ENCODE peak calls at places on chromosome 5, in ten cellular contexts. S is ovary, V is GM12891, D is HepG2, C is uterus, B is H54, T is tibial nerve, J is transverse colon, U is HCT116, W is heart left ventricle. H is an unnamed sample.

GRCh38 chr5:20556364-20556763 is 568.4 kb upstream of the CDH18 start:
- DNase-seq in J (no peak), T (no peak), D (no peak), C (no peak), U (no peak), W (no peak), B (no peak), V (no peak), S (no peak), H (no peak)

GRCh38 chr5:53507013-53507412 is 26.6 kb downstream of the FST start:
- DNase-seq in S (no peak), B (no peak), C (no peak), D (no peak), V (no peak), U (no peak), T (no peak), W (no peak), J (no peak), H (no peak)

GRCh38 chr5:102664946-102665345 is 90.2 kb upstream of the PAM start:
- DNase-seq in S (no peak), C (no peak), T (no peak), U (no peak), V (no peak), J (no peak), D (no peak), W (no peak), B (no peak), H (no peak)

GRCh38 chr5:171308453-171309275 is at the start of gene TLX3:
- DNase-seq in T (no peak), W (no peak), J (no peak), V (no peak), U (peak), B (no peak), D (no peak), C (no peak), S (no peak), H (no peak)

GRCh38 chr5:151288180-151288579 is 15.4 kb downstream of the SLC36A3 start:
- DNase-seq in C (no peak), W (no peak), B (no peak), V (no peak), J (no peak), D (peak), T (no peak), U (peak), S (no peak), H (no peak)

GRCh38 chr5:169350016-169350415 is 49.1 kb upstream of the SLIT3 start:
- DNase-seq in W (no peak), T (no peak), B (peak), D (no peak), C (no peak), V (no peak), S (no peak), J (no peak), U (no peak), H (no peak)

GRCh38 chr5:180915924-180916323 is 17.0 kb downstream of the BTNL8 start:
- DNase-seq in J (no peak), U (no peak), B (no peak), V (no peak), C (no peak), D (no peak), W (no peak), S (no peak), T (no peak), H (no peak)

GRCh38 chr5:43409809-43410271 is 2.4 kb downstream of the CCL28 start:
- DNase-seq in S (no peak), J (peak), B (no peak), D (no peak), T (no peak), W (no peak), V (no peak), C (no peak), U (no peak), H (no peak)

GRCh38 chr5:72170101-72170500 is 62.8 kb downstream of the MAP1B start:
- DNase-seq in S (no peak), C (no peak), B (no peak), J (no peak), D (no peak), W (no peak), V (no peak), T (no peak), U (no peak), H (no peak)

GRCh38 chr5:96633820-96634219 is 28.4 kb upstream of the CAST start:
- DNase-seq in W (no peak), J (no peak), D (no peak), U (no peak), C (no peak), T (no peak), S (no peak), V (no peak), B (no peak), H (no peak)

GRCh38 chr5:79772651-79773050 is 83.0 kb downstream of the CMYA5 start:
- DNase-seq in C (no peak), V (no peak), B (no peak), U (no peak), W (no peak), T (no peak), S (no peak), J (no peak), D (no peak), H (no peak)

GRCh38 chr5:22649076-22649475 is 204.1 kb downstream of the CDH12 start:
- DNase-seq in C (no peak), B (no peak), V (no peak), S (no peak), D (no peak), T (no peak), W (no peak), U (no peak), J (no peak), H (no peak)

GRCh38 chr5:52007230-52007858 is 624.1 kb downstream of the ISL1 start:
- DNase-seq in J (no peak), S (no peak), T (no peak), U (peak), C (no peak), D (peak), V (no peak), W (no peak), B (peak), H (no peak)

GRCh38 chr5:32023816-32024215 is 150.3 kb downstream of the GOLPH3 start:
- DNase-seq in T (no peak), B (no peak), V (no peak), J (no peak), W (no peak), D (no peak), U (no peak), S (no peak), C (no peak), H (no peak)

GRCh38 chr5:132981288-132981687 is 17.9 kb upstream of the AFF4 start:
- DNase-seq in W (no peak), U (no peak), V (no peak), T (no peak), C (no peak), J (no peak), B (no peak), S (no peak), D (no peak), H (no peak)

GRCh38 chr5:98105651-98106050 is 667.8 kb upstream of the RGMB start:
- DNase-seq in C (no peak), D (no peak), J (no peak), W (no peak), V (no peak), B (no peak), U (no peak), S (no peak), T (no peak), H (no peak)

GRCh38 chr5:31722111-31722510 is 83.2 kb downstream of the PDZD2 start:
- DNase-seq in U (no peak), S (no peak), W (no peak), B (no peak), C (no peak), D (no peak), T (no peak), V (no peak), J (no peak), H (no peak)

GRCh38 chr5:155954739-155955445 is 372.1 kb upstream of the SGCD start:
- DNase-seq in T (no peak), J (no peak), C (no peak), W (no peak), S (no peak), B (no peak), V (no peak), D (no peak), U (no peak), H (no peak)

GRCh38 chr5:17081142-17081541 is 136.3 kb upstream of the BASP1 start:
- DNase-seq in J (no peak), W (no peak), D (no peak), C (no peak), S (no peak), V (no peak), U (no peak), B (no peak), T (no peak), H (no peak)

GRCh38 chr5:173964491-173964890 is 24.5 kb upstream of the C5orf47 start:
- DNase-seq in C (no peak), J (no peak), T (no peak), S (no peak), B (no peak), D (no peak), V (no peak), U (no peak), W (no peak), H (no peak)

GRCh38 chr5:72417333-72418062 is 89.7 kb downstream of the ZNF366 start:
- DNase-seq in T (no peak), B (no peak), D (no peak), C (no peak), U (no peak), W (no peak), V (no peak), S (no peak), J (no peak), H (no peak)

GRCh38 chr5:173778784-173779304 is 109.3 kb upstream of the CPEB4 start:
- DNase-seq in J (no peak), U (no peak), B (no peak), T (no peak), V (no peak), C (no peak), S (no peak), D (no peak), W (no peak), H (no peak)

GRCh38 chr5:38607396-38607795 is 51.0 kb upstream of the LIFR start:
- DNase-seq in W (no peak), C (no peak), S (peak), D (no peak), B (no peak), J (no peak), U (no peak), V (no peak), T (no peak), H (no peak)

GRCh38 chr5:56900395-56900794 is 9.0 kb upstream of the SETD9 start:
- DNase-seq in J (no peak), V (no peak), C (no peak), W (no peak), T (no peak), B (no peak), S (no peak), D (no peak), U (no peak), H (no peak)

GRCh38 chr5:72160299-72160698 is 53.0 kb downstream of the MAP1B start:
- DNase-seq in S (no peak), J (no peak), C (no peak), D (no peak), W (no peak), V (no peak), B (no peak), T (no peak), U (no peak), H (no peak)

GRCh38 chr5:157575096-157575872 is at the start of gene ADAM19:
- DNase-seq in V (peak), J (peak), T (no peak), S (peak), C (peak), W (peak), B (peak), U (no peak), D (no peak), H (no peak)

GRCh38 chr5:6736524-6737042 is 23.4 kb downstream of the TENT4A start:
- DNase-seq in B (no peak), W (no peak), J (no peak), S (no peak), V (no peak), C (no peak), D (no peak), T (no peak), U (no peak), H (no peak)
- TF ChIP-seq POLR2A in B (no peak), W (no peak), J (no peak), S (no peak), V (no peak), C (no peak), D (no peak), T (no peak), U (no peak), H (no peak)

GRCh38 chr5:159605585-159605984 is 275.3 kb upstream of the IL12B start:
- DNase-seq in S (peak), T (no peak), J (no peak), B (no peak), W (peak), C (no peak), D (no peak), U (no peak), V (no peak), H (no peak)
- TF ChIP-seq POLR2A in S (no peak), T (no peak), J (no peak), B (no peak), W (no peak), C (no peak), D (no peak), U (no peak), V (no peak), H (no peak)

GRCh38 chr5:54844905-54845566 is 140.4 kb downstream of the ESM1 start:
- DNase-seq in C (no peak), U (peak), B (no peak), J (no peak), V (no peak), D (peak), W (no peak), T (no peak), S (no peak), H (no peak)
- TF ChIP-seq POLR2A in C (no peak), U (no peak), B (no peak), J (no peak), V (no peak), D (no peak), W (no peak), T (no peak), S (no peak), H (no peak)

GRCh38 chr5:3123763-3124157 is 372.3 kb upstream of the IRX2 start:
- DNase-seq in B (no peak), U (no peak), V (no peak), D (no peak), J (no peak), S (no peak), C (no peak), T (no peak), W (no peak), H (no peak)
- TF ChIP-seq POLR2A in B (no peak), U (no peak), V (no peak), D (no peak), J (no peak), S (no peak), C (no peak), T (no peak), W (no peak), H (no peak)